ENCODE peak calls at places on chromosomes 3 and 15, in eight cellular contexts. W, E, X, P, Y, B, H and F are unnamed samples.

GRCh38 chr3:182629521-182629920 is 163.8 kb upstream of the ATP11B start:
- DNase-seq in W (no peak), E (no peak), X (no peak), P (no peak), Y (no peak), B (no peak), H (no peak), F (no peak)

GRCh38 chr3:53194218-53195065 is 33.4 kb downstream of the PRKCD start:
- DNase-seq in W (no peak), E (no peak), X (peak; percentile 78), P (peak; percentile 76), Y (no peak), B (no peak), H (no peak), F (no peak)

GRCh38 chr3:81723732-81724313 is 37.6 kb downstream of the GBE1 start:
- DNase-seq in W (no peak), E (no peak), X (peak; percentile 70), P (peak; percentile 69), Y (no peak), B (no peak), H (peak; percentile 28), F (no peak)

GRCh38 chr3:73868688-73869315 is 244.1 kb upstream of the PDZRN3 start:
- DNase-seq in W (peak; percentile 41), E (no peak), X (peak; percentile 57), P (peak; percentile 51), Y (no peak), B (no peak), H (peak; percentile 33), F (peak; percentile 76)

GRCh38 chr15:89776274-89777072 is at the start of gene MESP2:
- DNase-seq in W (peak; percentile 89), E (peak; percentile 23), X (peak; percentile 89), P (peak; percentile 86), Y (peak; percentile 18), B (no peak), H (peak; percentile 86), F (peak; percentile 66)

GRCh38 chr3:64295594-64295993 is 70.3 kb upstream of the PRICKLE2 start:
- DNase-seq in W (no peak), E (no peak), X (peak; percentile 92), P (peak; percentile 90), Y (no peak), B (no peak), H (no peak), F (peak; percentile 49)

GRCh38 chr15:99187886-99188285 is 61.5 kb downstream of the TTC23 start:
- DNase-seq in W (no peak), E (no peak), X (no peak), P (no peak), Y (no peak), B (no peak), H (no peak), F (no peak)

GRCh38 chr15:80090879-80091503 is 31.5 kb downstream of the ZFAND6 start:
- DNase-seq in W (no peak), E (no peak), X (no peak), P (no peak), Y (no peak), B (no peak), H (no peak), F (no peak)

GRCh38 chr15:78024141-78024567 is 53.4 kb downstream of the TBC1D2B start:
- DNase-seq in W (no peak), E (no peak), X (peak; percentile 61), P (peak; percentile 64), Y (no peak), B (no peak), H (no peak), F (no peak)

GRCh38 chr3:39917060-39917773 is 107.8 kb downstream of the MYRIP start:
- DNase-seq in W (no peak), E (no peak), X (peak; percentile 26), P (peak; percentile 42), Y (no peak), B (no peak), H (no peak), F (no peak)

GRCh38 chr3:18559323-18559972 is 134.3 kb upstream of the SATB1 start:
- DNase-seq in W (peak; percentile 30), E (no peak), X (peak; percentile 32), P (peak; percentile 30), Y (peak; percentile 10), B (no peak), H (peak; percentile 8), F (peak; percentile 49)

GRCh38 chr3:87710028-87710427 is 348.8 kb downstream of the CGGBP1 start:
- DNase-seq in W (no peak), E (no peak), X (no peak), P (no peak), Y (no peak), B (no peak), H (no peak), F (no peak)

GRCh38 chr15:36370735-36371115 is 208.7 kb upstream of the CDIN1 start:
- DNase-seq in W (no peak), E (no peak), X (peak; percentile 43), P (peak; percentile 59), Y (no peak), B (no peak), H (no peak), F (no peak)

GRCh38 chr15:25635190-25635589 is 196.4 kb upstream of the UBE3A start:
- DNase-seq in W (no peak), E (no peak), X (no peak), P (no peak), Y (no peak), B (no peak), H (no peak), F (no peak)

GRCh38 chr3:168984872-168985271 is 678.6 kb downstream of the MECOM start:
- DNase-seq in W (no peak), E (no peak), X (no peak), P (no peak), Y (no peak), B (no peak), H (no peak), F (no peak)

GRCh38 chr3:17741621-17742091 is 775 bp downstream of the TBC1D5 start:
- DNase-seq in W (no peak), E (no peak), X (no peak), P (no peak), Y (no peak), B (no peak), H (no peak), F (no peak)

GRCh38 chr3:45940781-45941365 is 2.4 kb upstream of the CXCR6 start:
- DNase-seq in W (no peak), E (no peak), X (no peak), P (no peak), Y (no peak), B (no peak), H (no peak), F (no peak)

GRCh38 chr3:149506965-149507364 is 32.5 kb downstream of the TM4SF4 start:
- DNase-seq in W (no peak), E (no peak), X (no peak), P (no peak), Y (no peak), B (no peak), H (no peak), F (no peak)
- H3K4me3 ChIP-seq in W (no peak overlapping the region), E (peak overlapping the region; percentile 61), X (no peak overlapping the region), P (no peak overlapping the region), Y (no peak overlapping the region), B (no peak overlapping the region), H (no peak overlapping the region), F (no peak overlapping the region)

DNA sequence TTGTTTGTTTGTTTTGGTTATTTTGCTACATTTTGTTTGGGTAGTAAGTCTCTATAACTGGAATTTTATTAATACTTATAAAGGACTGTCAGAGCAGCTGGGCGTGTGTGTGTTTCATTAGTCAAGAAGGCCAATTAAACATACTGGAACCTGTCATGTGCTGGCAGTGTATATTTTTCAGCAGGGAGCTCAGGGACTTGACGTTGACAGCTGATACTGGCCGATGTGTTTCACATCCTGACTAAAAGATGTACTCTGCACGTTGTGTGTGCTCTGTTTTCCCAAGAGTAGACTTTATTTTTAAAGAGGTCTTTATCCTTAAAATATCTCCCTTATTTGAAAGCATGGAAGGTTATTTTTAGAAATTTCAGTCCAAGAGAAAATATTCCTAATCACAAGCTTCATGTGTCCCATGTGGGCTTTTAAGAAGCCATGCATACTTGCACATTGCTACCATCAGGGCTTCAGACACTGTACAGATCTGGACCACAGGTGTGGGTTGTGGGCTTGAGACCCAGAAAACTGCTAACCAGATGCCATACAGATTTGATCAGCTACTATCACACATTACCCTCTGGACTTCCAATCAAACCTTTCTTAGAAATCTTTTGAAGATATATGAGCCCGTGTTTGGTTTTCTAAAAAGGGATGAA is 135.9 kb downstream of the FEZF2 start:
- DNase-seq in W (no peak), E (no peak), X (no peak), P (no peak), Y (no peak), B (no peak), H (no peak), F (no peak)
- H3K4me3 ChIP-seq in W (no peak overlapping the region), E (no peak overlapping the region), X (no peak overlapping the region), P (no peak overlapping the region), Y (no peak overlapping the region), B (no peak overlapping the region), H (no peak overlapping the region), F (no peak overlapping the region)

DNA sequence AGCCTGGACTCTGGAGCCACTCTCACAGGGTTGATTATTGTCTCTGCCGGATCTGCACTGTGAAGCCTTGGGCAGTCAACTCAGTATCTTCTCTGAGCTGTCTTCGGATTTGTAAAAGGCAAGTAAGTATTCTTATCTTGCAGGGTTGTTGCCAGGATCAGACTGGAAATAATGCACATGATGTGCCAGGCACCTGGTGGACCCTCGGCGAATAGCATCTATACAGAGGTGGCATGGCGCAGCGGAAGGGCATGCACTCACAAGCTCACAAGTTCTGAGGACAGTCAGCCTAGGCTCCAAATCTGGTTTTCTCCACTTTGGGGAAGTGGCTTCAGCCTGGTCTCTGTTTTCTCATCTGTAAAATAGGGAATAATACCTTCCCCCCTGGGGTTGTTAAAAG is 113.9 kb downstream of the SRGAP3 start:
- DNase-seq in W (no peak), E (no peak), X (no peak), P (no peak), Y (no peak), B (no peak), H (no peak), F (no peak)
- H3K4me3 ChIP-seq in W (peak overlapping the region; percentile 47), E (no peak overlapping the region), X (no peak overlapping the region), P (no peak overlapping the region), Y (no peak overlapping the region), B (no peak overlapping the region), H (no peak overlapping the region), F (no peak overlapping the region)

GRCh38 chr15:41278319-41278718 is 47.3 kb downstream of the CHP1 start:
- DNase-seq in W (no peak), E (no peak), X (no peak), P (no peak), Y (no peak), B (no peak), H (no peak), F (no peak)
- H3K4me3 ChIP-seq in W (no peak overlapping the region), E (no peak overlapping the region), X (no peak overlapping the region), P (no peak overlapping the region), Y (no peak overlapping the region), B (no peak overlapping the region), H (no peak overlapping the region), F (no peak overlapping the region)